ENCODE peak calls at places on chromosomes 16 and 17, in nine cellular contexts. Z is heart right ventricle, S is kidney epithelial cell, J is esophagus muscularis mucosa, O is tibial artery, B is ascending aorta, E is heart left ventricle, C is thoracic aorta, K is right lobe of liver. P is an unnamed sample.

GRCh38 chr16:85310868-85311585 is 198.8 kb upstream of the CIBAR2 start:
- DNase-seq in E (peak; percentile 60), J (no peak), B (no peak), S (no peak), Z (no peak), K (no peak), C (no peak), O (no peak), P (no peak)

GRCh38 chr16:23024044-23024443 is 125.2 kb downstream of the USP31 start:
- DNase-seq in E (no peak), C (no peak), B (no peak), Z (no peak), O (no peak), K (no peak), S (no peak), J (no peak), P (no peak)

GRCh38 chr17:1872976-1873375 is 43.2 kb downstream of the RPA1 start:
- DNase-seq in S (no peak), J (no peak), K (no peak), E (no peak), B (no peak), C (no peak), Z (no peak), O (no peak), P (no peak)

GRCh38 chr16:11312718-11313492 is 31.8 kb upstream of the PRM1 start:
- DNase-seq in O (no peak), C (no peak), E (no peak), Z (no peak), J (no peak), K (no peak), S (no peak), B (no peak), P (peak; percentile 43)

GRCh38 chr17:49858796-49859195 is 10.9 kb upstream of the TAC4 start:
- DNase-seq in E (no peak), B (no peak), Z (no peak), J (no peak), S (no peak), K (no peak), O (no peak), C (no peak), P (no peak)

GRCh38 chr17:37388266-37388665 is 12.5 kb downstream of the C17orf78 start:
- DNase-seq in E (no peak), S (no peak), O (no peak), B (no peak), Z (no peak), J (no peak), C (no peak), K (no peak), P (no peak)

GRCh38 chr16:51243836-51244483 is 92.9 kb upstream of the SALL1 start:
- DNase-seq in J (no peak), S (peak; percentile 19), E (no peak), K (peak; percentile 47), B (no peak), Z (no peak), O (no peak), C (no peak), P (peak; percentile 43)

GRCh38 chr16:25109643-25110042 is 1.9 kb upstream of the LCMT1 start:
- DNase-seq in C (no peak), J (no peak), Z (peak; percentile 72), B (peak; percentile 84), K (peak; percentile 38), E (peak; percentile 74), S (peak; percentile 80), O (no peak), P (no peak)

GRCh38 chr17:1947743-1948516 is 77.2 kb downstream of the RTN4RL1 start:
- DNase-seq in E (no peak), Z (no peak), S (no peak), J (no peak), B (no peak), K (no peak), C (no peak), O (no peak), P (no peak)

GRCh38 chr17:57570740-57571344 is 174.3 kb downstream of the CCDC182 start:
- DNase-seq in J (no peak), Z (no peak), S (no peak), K (no peak), E (no peak), O (no peak), B (peak; percentile 69), C (no peak), P (no peak)

GRCh38 chr16:61937646-61938045 is 98.6 kb downstream of the CDH8 start:
- DNase-seq in B (no peak), O (no peak), S (no peak), C (no peak), E (no peak), Z (no peak), J (no peak), K (no peak), P (no peak)

GRCh38 chr16:2992383-2993081 is 12.3 kb upstream of the PKMYT1 start:
- DNase-seq in J (no peak), C (no peak), E (no peak), K (no peak), O (no peak), Z (no peak), S (no peak), B (no peak), P (no peak)

GRCh38 chr17:19713462-19713861 is 2.9 kb downstream of the SLC47A2 start:
- DNase-seq in C (no peak), J (no peak), K (no peak), S (no peak), O (no peak), E (no peak), Z (no peak), B (peak; percentile 45), P (no peak)

GRCh38 chr17:21125862-21126261 is 902 bp upstream of the DHRS7B start:
- DNase-seq in Z (no peak), E (no peak), S (no peak), C (no peak), K (no peak), O (no peak), B (no peak), J (no peak), P (no peak)

DNA sequence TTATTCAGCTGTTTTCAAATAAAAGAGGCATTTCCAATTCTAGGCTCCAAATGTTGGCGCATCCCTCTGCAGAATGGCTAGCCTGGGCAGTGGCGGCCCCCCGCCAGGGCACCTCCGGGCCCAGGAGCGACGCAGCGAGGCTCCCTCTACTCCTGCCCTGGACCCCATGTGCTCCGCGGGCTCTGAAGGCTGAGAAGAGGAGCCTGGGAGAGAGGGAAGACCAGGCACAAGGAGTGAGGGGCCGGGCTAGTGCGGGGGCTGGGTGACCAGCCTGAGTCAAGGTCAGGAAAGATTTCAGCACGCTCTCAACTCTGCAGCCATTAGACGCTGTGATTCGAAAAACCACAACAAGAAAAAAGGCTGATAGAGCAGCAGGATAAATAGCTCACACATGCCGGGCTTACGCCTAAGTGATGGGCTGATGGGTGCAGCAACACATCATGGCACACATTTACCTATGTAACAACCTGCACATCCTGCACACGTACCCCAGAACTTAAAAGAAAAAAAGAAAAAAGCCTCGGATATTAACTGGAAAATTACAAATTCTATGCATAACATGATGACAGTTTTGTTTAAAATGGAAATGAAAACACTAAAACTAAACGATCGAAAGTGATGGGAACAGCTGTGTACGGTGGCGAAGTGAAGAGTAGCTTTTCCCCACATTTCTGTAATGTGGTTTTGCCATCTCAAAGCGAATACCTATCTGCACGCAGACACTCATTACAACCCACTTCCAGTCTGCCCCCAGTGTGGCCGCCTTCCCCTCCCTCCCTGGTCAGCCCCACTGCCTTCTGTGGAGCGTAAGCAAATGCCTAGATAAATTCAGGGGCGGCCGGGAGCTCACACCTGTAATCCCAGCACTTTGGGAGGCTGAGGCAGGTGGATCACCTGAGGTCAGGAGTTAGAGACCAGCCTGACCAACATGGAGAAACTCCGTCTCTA is 44.4 kb downstream of the MAP1LC3B start:
- DNase-seq in E (peak; percentile 49), C (no peak), Z (no peak), J (no peak), B (no peak), S (no peak), O (no peak), K (no peak), P (no peak)
- H3K4me3 ChIP-seq in E (no peak overlapping the region), C (peak overlapping the region; percentile 53), Z (peak overlapping the region; percentile 14), J (no peak overlapping the region), B (no peak overlapping the region), S (no peak overlapping the region), O (no peak overlapping the region), K (no peak overlapping the region), P (no peak overlapping the region)

GRCh38 chr17:6064855-6065254 is 5.3 kb upstream of the WSCD1 start:
- DNase-seq in Z (no peak), B (no peak), E (no peak), S (no peak), K (no peak), J (no peak), C (no peak), O (no peak), P (no peak)
- H3K27me3 ChIP-seq in Z (peaks cover 54% of the 10 kb centered on the region), B (no peaks in the 10 kb centered on the region), E (no peaks in the 10 kb centered on the region), S (no peaks in the 10 kb centered on the region), K (no peaks in the 10 kb centered on the region), J (no peaks in the 10 kb centered on the region), C (no peaks in the 10 kb centered on the region), O (no peaks in the 10 kb centered on the region), P (no peaks in the 10 kb centered on the region)

GRCh38 chr16:71214771-71215381 is 15.6 kb downstream of the HYDIN start:
- DNase-seq in K (no peak), B (no peak), O (no peak), J (no peak), E (no peak), Z (no peak), C (no peak), S (no peak), P (no peak)
- TF ChIP-seq CTCF in K (peak; percentile 39), B (no peak), O (no peak), J (no peak), E (no peak), Z (no peak), C (no peak), S (no peak), P (no peak)

GRCh38 chr17:66582373-66583111 is 252.4 kb upstream of the CACNG5 start:
- DNase-seq in E (no peak), B (no peak), K (no peak), Z (no peak), C (no peak), O (no peak), J (no peak), S (no peak), P (no peak)

GRCh38 chr17:66585472-66585871 is 249.4 kb upstream of the CACNG5 start:
- DNase-seq in O (no peak), S (no peak), B (no peak), K (no peak), C (no peak), J (no peak), Z (no peak), E (no peak), P (no peak)

GRCh38 chr17:66583112-66583748 is 251.7 kb upstream of the CACNG5 start:
- DNase-seq in O (no peak), K (no peak), C (no peak), E (no peak), S (no peak), Z (no peak), B (no peak), J (no peak), P (no peak)

GRCh38 chr17:66580601-66581385 is 254.1 kb upstream of the CACNG5 start:
- DNase-seq in B (no peak), E (peak; percentile 35), K (peak; percentile 43), J (no peak), S (no peak), C (no peak), Z (peak; percentile 42), O (no peak), P (no peak)

DNA sequence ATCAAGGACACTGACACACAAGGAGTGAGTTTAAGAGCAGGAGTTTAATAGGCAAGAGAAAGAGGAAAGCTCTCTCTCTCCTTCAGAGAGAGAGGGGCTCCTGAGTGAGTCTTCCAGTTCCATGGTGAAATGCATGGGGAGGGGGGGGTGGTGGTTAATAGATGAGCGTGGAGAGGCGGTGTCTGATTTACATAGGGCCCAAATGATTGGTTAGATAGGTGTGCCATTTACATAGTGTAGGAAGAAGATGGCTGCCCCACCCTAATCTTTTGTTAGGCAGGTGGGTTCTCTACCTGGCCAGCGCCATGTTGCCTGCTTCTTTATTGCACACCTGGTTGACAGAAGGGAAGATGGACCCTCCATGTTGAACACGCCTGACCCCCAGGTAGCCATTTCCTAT is 250.0 kb upstream of the CACNG5 start:
- DNase-seq in B (no peak), K (no peak), O (no peak), E (no peak), Z (no peak), S (no peak), C (no peak), J (no peak), P (no peak)
- H3K4me3 ChIP-seq in B (no peak overlapping the region), K (no peak overlapping the region), O (no peak overlapping the region), E (no peak overlapping the region), Z (no peak overlapping the region), S (no peak overlapping the region), C (no peak overlapping the region), J (no peak overlapping the region), P (no peak overlapping the region)

P was measured in pancreas.